ENCODE peak calls at places on chromosomes 7 and 10, in four cellular contexts. O is thoracic aorta, M is fibroblast of lung, P is heart right ventricle. B is an unnamed sample.

GRCh38 chr10:124725171-124725631 is 19.0 kb downstream of the FAM53B start:
- DNase-seq in P (no peak), M (no peak), O (no peak), B (no peak)

GRCh38 chr10:15254808-15255655 is 86.5 kb upstream of the NMT2 start:
- DNase-seq in O (no peak), P (peak; percentile 27), M (no peak), B (no peak)

GRCh38 chr7:11642841-11643240 is 189.2 kb downstream of the THSD7A start:
- DNase-seq in P (no peak), O (no peak), M (no peak), B (no peak)

GRCh38 chr10:43231523-43232078 is 35.3 kb downstream of the RASGEF1A start:
- DNase-seq in P (no peak), M (no peak), O (no peak), B (no peak)

GRCh38 chr7:50560865-50561351 is 4.3 kb downstream of the DDC start:
- DNase-seq in P (no peak), M (no peak), O (no peak), B (no peak)

GRCh38 chr7:43501881-43502280 is 81.0 kb upstream of the STK17A start:
- DNase-seq in M (peak; percentile 88), O (no peak), P (no peak), B (no peak)

GRCh38 chr7:131721660-131722059 is 165.2 kb upstream of the PODXL start:
- DNase-seq in P (no peak), O (no peak), M (no peak), B (no peak)

GRCh38 chr10:116138897-116139296 is 134.1 kb downstream of the GFRA1 start:
- DNase-seq in O (no peak), M (no peak), P (no peak), B (no peak)

GRCh38 chr7:135645296-135645904 is 16.9 kb upstream of the STMP1 start:
- DNase-seq in O (no peak), M (peak; percentile 32), P (peak; percentile 28), B (no peak)

GRCh38 chr10:43594944-43595589 is 11.2 kb upstream of the ZNF485 start:
- DNase-seq in O (no peak), P (peak; percentile 20), M (peak; percentile 11), B (no peak)

GRCh38 chr10:76010703-76011102 is 579.3 kb downstream of the LRMDA start:
- DNase-seq in M (peak; percentile 20), O (no peak), P (no peak), B (no peak)

GRCh38 chr10:69668722-69669121 is 38.7 kb downstream of the FAM241B start:
- DNase-seq in O (no peak), M (no peak), P (no peak), B (no peak)

GRCh38 chr7:46786221-46786951 is 795.5 kb downstream of the TNS3 start:
- DNase-seq in M (peak; percentile 79), P (no peak), O (no peak), B (no peak)

GRCh38 chr7:130959743-130960207 is 225.8 kb upstream of the KLF14 start:
- DNase-seq in M (peak; percentile 87), P (no peak), O (no peak), B (no peak)

GRCh38 chr10:17229967-17230682 is 2.1 kb downstream of the VIM start:
- DNase-seq in M (peak; percentile 76), O (no peak), P (peak; percentile 86), B (peak; percentile 79)

GRCh38 chr7:1933066-1933835 is 263.2 kb downstream of the ELFN1 start:
- DNase-seq in O (no peak), M (no peak), P (no peak), B (no peak)

GRCh38 chr10:25455980-25456567 is 281.3 kb downstream of the GPR158 start:
- DNase-seq in M (no peak), O (no peak), P (no peak), B (no peak)

GRCh38 chr10:50674469-50675254 is 50.9 kb upstream of the SGMS1 start:
- DNase-seq in M (peak; percentile 7), P (no peak), O (no peak), B (no peak)

GRCh38 chr7:110454713-110455112 is 636.2 kb upstream of the LRRN3 start:
- DNase-seq in O (no peak), P (no peak), M (no peak), B (no peak)

GRCh38 chr10:131846224-131847101 is 54.3 kb upstream of the PPP2R2D start:
- DNase-seq in M (no peak), O (no peak), P (no peak), B (no peak)

GRCh38 chr7:140326116-140326928 is 72.0 kb downstream of the SLC37A3 start:
- DNase-seq in P (peak; percentile 71), O (peak; percentile 30), M (peak; percentile 53), B (peak; percentile 73)

GRCh38 chr10:77925410-77925794 is 1.2 kb downstream of the DLG5 start:
- DNase-seq in M (peak; percentile 45), P (peak; percentile 31), O (no peak), B (peak; percentile 63)

GRCh38 chr7:151007469-151007898 is 16.7 kb downstream of the NOS3 start:
- DNase-seq in P (peak; percentile 43), M (no peak), O (no peak), B (no peak)

GRCh38 chr10:88272186-88272585 is 310.9 kb downstream of the RNLS start:
- DNase-seq in O (no peak), M (no peak), P (no peak), B (no peak)

GRCh38 chr7:151251926-151252835 is 3.7 kb upstream of the SMARCD3 start:
- DNase-seq in P (peak; percentile 76), M (peak; percentile 80), O (no peak), B (no peak)

GRCh38 chr10:3787816-3788215 is 2.8 kb upstream of the KLF6 start:
- DNase-seq in P (no peak), M (no peak), O (no peak), B (no peak)

GRCh38 chr7:74713567-74713966 is 56.0 kb downstream of the GTF2I start:
- DNase-seq in P (no peak), O (no peak), M (no peak), B (no peak)

GRCh38 chr7:92806496-92806895 is 29.9 kb downstream of the CDK6 start:
- DNase-seq in O (no peak), M (no peak), P (no peak), B (no peak)

GRCh38 chr7:44194069-44194468 is 4.8 kb upstream of the GCK start:
- DNase-seq in P (no peak), O (no peak), M (no peak), B (no peak)

GRCh38 chr7:90629306-90629918 is 33.3 kb downstream of the CDK14 start:
- DNase-seq in O (no peak), P (peak; percentile 38), M (peak; percentile 43), B (no peak)

GRCh38 chr7:149584530-149584929 is 86.9 kb upstream of the ZNF746 start:
- DNase-seq in M (no peak), P (no peak), O (no peak), B (no peak)

GRCh38 chr7:2567663-2568238 is 9.0 kb downstream of the IQCE start:
- DNase-seq in O (no peak), P (peak; percentile 34), M (no peak), B (no peak)

GRCh38 chr10:26566525-26567348 is 128.6 kb downstream of the APBB1IP start:
- DNase-seq in P (no peak), O (no peak), M (no peak), B (no peak)

GRCh38 chr10:110859947-110860376 is 11.8 kb upstream of the PDCD4 start:
- DNase-seq in M (peak; percentile 34), P (no peak), O (no peak), B (peak; percentile 63)

B was measured in right atrium auricular region.